ENCODE peak calls at places on chromosome 19, in five cellular contexts. O, C, U, P and G are unnamed samples.

GRCh38 chr19:10808937-10809655 is 26.9 kb downstream of the TMED1 start:
- DNase-seq in O (no peak), C (no peak), U (no peak), P (no peak), G (no peak)

GRCh38 chr19:4597975-4598671 is 38.6 kb upstream of the SEMA6B start:
- DNase-seq in O (peak; percentile 40), C (no peak), U (no peak), P (no peak), G (no peak)

GRCh38 chr19:41218615-41219507 is at the start of gene AXL:
- DNase-seq in O (peak; percentile 64), C (peak; percentile 95), U (peak; percentile 86), P (peak; percentile 75), G (peak; percentile 49)

GRCh38 chr19:35560271-35560670 is 3.2 kb downstream of the ATP4A start:
- DNase-seq in O (no peak), C (no peak), U (no peak), P (no peak), G (no peak)

GRCh38 chr19:16366056-16366432 is 41.4 kb downstream of the KLF2 start:
- DNase-seq in O (no peak), C (no peak), U (peak; percentile 24), P (no peak), G (no peak)

GRCh38 chr19:10193666-10194499 is 870 bp downstream of the DNMT1 start:
- DNase-seq in O (peak; percentile 10), C (no peak), U (no peak), P (no peak), G (no peak)

GRCh38 chr19:10417598-10418280 is 2.6 kb upstream of the PDE4A start:
- DNase-seq in O (no peak), C (no peak), U (no peak), P (no peak), G (no peak)

GRCh38 chr19:18782559-18783225 is 8.4 kb downstream of the COMP start:
- DNase-seq in O (no peak), C (no peak), U (no peak), P (no peak), G (no peak)

GRCh38 chr19:17243854-17244617 is 1.7 kb downstream of the NR2F6 start:
- DNase-seq in O (peak; percentile 70), C (no peak), U (peak; percentile 75), P (peak; percentile 71), G (no peak)

GRCh38 chr19:43763473-43763939 is 8.7 kb upstream of the SMG9 start:
- DNase-seq in O (no peak), C (no peak), U (no peak), P (no peak), G (no peak)

GRCh38 chr19:35790981-35791813 is 15.8 kb downstream of the ARHGAP33 start:
- DNase-seq in O (no peak), C (peak; percentile 61), U (peak; percentile 40), P (no peak), G (no peak)

GRCh38 chr19:11848594-11849263 is at the start of gene ZNF439:
- DNase-seq in O (peak; percentile 95), C (peak; percentile 92), U (peak; percentile 91), P (peak; percentile 92), G (peak; percentile 57)

GRCh38 chr19:5804516-5805464 is at the start of gene NRTN:
- DNase-seq in O (peak; percentile 67), C (peak; percentile 71), U (peak; percentile 34), P (peak; percentile 33), G (no peak)

GRCh38 chr19:46924874-46925547 is 64.2 kb downstream of the ARHGAP35 start:
- DNase-seq in O (peak; percentile 47), C (no peak), U (no peak), P (peak; percentile 24), G (no peak)

GRCh38 chr19:47520839-47521238 is 6.0 kb upstream of the NAPA start:
- DNase-seq in O (no peak), C (no peak), U (no peak), P (no peak), G (no peak)

GRCh38 chr19:35240322-35240721 is 8.5 kb upstream of the LSR start:
- DNase-seq in O (peak; percentile 11), C (no peak), U (no peak), P (no peak), G (no peak)

DNA sequence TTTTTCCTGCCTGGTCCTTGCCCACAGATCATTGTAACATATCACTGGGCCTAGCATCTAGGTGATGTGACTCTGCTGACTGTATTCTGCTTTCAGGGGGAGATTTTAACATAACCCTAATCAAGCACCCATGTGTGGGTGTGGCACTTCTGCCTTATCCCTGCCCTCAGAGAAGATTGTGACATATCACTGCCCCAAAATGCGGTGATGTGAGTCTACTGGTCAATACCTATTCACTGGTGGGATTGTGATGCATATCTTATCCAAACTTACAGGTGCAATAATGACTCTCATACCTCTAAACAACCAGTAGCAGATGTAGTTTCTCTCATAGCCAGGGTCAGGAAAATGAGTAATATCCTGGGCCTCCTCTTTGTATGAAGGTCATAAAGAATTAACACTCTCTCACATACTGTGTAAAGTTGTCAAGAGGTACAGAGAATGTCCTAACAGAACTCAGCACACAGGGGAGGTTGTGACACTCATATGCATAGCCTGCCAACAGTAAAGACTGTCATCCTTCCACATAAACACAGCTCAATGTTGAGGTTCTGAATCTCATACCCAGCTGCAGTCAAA is 12.1 kb upstream of the ZNF681 start:
- DNase-seq in O (no peak), C (no peak), U (no peak), P (no peak), G (no peak)
- H3K36me3 ChIP-seq in O (no peaks in the 10 kb centered on the region), C (no peaks in the 10 kb centered on the region), U (no peaks in the 10 kb centered on the region), P (no peaks in the 10 kb centered on the region), G (no peaks in the 10 kb centered on the region)

DNA sequence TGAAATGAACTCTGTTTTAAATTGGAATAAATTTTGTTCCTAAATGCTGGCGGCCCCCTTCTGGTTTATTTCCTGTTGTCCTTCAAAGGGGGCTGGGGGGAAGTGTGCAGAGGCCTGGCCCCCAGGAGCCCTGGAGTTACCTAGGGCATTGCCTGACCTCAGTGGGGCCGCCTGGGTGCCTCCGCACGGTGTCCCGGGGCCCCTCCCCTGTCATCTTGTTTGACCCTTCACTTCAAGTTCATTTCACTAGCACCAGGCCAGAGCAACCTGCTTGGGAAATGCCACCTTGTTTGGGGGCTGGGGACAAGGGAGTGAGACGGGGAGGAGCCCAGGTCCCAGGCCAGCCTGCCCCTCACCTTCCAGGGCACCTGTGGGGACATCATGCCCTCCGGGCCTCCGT is 11.9 kb upstream of the GNA15 start:
- DNase-seq in O (no peak), C (no peak), U (no peak), P (no peak), G (no peak)
- H3K27ac ChIP-seq in O (no peak overlapping the region), C (no peak overlapping the region), U (no peak overlapping the region), P (no peak overlapping the region), G (no peak overlapping the region)

GRCh38 chr19:49451430-49452181 is at the start of gene PIH1D1:
- DNase-seq in O (peak; percentile 98), C (peak; percentile 99), U (peak; percentile 96), P (peak; percentile 97), G (peak; percentile 99)
- TF ChIP-seq POLR2A in O (peak; percentile 72), C (no peak), U (peak; percentile 32), P (no peak), G (peak; percentile 53)

DNA sequence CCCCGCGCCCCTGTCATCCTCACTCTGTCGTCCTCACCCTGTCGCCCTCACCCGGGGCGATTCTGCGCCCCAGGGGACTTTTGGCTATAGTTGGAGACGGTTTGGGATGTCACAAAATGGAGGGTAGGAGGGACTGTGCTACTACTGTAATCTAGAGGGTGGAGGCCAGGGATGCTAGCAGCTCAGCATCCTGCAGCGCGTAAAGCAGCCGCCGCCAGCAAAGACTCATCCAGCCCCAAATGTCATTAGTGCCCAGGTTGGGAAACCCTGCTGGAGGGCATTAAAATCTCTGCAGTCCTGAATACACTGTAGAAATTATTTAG is 362 bp downstream of the ZNF557 start:
- DNase-seq in O (no peak), C (no peak), U (no peak), P (no peak), G (no peak)
- H3K36me3 ChIP-seq in O (peaks cover 31% of the 10 kb centered on the region), C (peaks cover 43% of the 10 kb centered on the region), U (no peaks in the 10 kb centered on the region), P (peaks cover 40% of the 10 kb centered on the region), G (peaks cover 3% of the 10 kb centered on the region)

GRCh38 chr19:1009043-1009975 is 9.1 kb downstream of the GRIN3B start:
- DNase-seq in O (peak; percentile 32), C (no peak), U (peak; percentile 83), P (no peak), G (no peak)
- H3K27ac ChIP-seq in O (peak overlapping the region; percentile 42), C (peak overlapping the region; percentile 1), U (peak overlapping the region; percentile 71), P (no peak overlapping the region), G (no peak overlapping the region)

DNA sequence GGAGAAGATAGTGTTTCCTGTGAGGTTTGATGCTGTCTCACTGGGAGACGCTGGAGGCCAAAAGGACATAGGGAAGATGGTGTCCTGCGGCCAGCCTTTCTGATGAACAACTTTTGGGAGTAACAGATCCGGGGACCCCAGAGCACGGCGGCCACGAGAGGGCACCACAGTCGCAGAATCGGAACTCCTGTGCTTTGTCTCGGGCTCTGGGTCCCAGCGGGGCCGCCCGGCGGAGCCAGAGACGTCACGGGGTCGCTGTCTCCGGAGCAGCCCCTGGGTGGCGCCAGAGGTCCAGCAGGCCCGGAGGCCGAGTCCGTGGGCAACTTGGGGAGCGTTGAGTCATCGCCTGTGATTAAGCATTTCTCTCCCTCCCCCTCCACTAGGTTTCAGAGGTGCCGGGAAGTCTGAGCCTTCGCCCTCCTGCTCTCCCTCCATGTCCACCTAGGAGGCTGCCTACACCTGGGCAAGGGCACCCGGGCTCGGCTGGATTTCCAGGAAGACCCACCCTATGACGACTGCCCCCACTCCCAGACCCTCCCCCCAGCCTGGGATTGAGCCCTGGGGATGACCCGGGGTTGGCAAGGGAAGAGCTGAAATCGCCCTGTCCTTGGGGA is 3.2 kb downstream of the NANOS3 start:
- DNase-seq in O (peak; percentile 99), C (peak; percentile 99), U (peak; percentile 98), P (peak; percentile 97), G (peak; percentile 98)
- TF ChIP-seq POLR2A in O (no peak), C (no peak), U (peak; percentile 25), P (no peak), G (no peak)